ENCODE peak calls at places on chromosomes 16 and 17, in seven cellular contexts. K is KBM-7; S is NCI-H2081 treated with DMSO at 0.1 percent for 48 hours; I is AG20443; G is uterus; D is effector memory CD8-positive, alpha-beta T cell; F is stimulated activated CD4-positive, alpha-beta T cell treated with anti-CD3 and anti-CD28 coated beads, Interleukin-2, amount 100 ng/mL, for 24 hours. O is an unnamed sample.

GRCh38 chr17:67260051-67260987 is 15.3 kb upstream of the HELZ start:
- DNase-seq in K (peak; percentile 60), S (no peak), I (peak; percentile 58), G (peak; percentile 41), D (no peak), F (no peak), O (no peak)

GRCh38 chr17:30333503-30334240 is at the start of gene TMIGD1:
- DNase-seq in K (no peak), S (no peak), I (no peak), G (no peak), D (no peak), F (no peak), O (no peak)

GRCh38 chr16:57979006-57979585 is 8.2 kb upstream of the CNGB1 start:
- DNase-seq in K (no peak), S (no peak), I (no peak), G (no peak), D (no peak), F (no peak), O (no peak)

GRCh38 chr17:72139213-72139612 is 18.4 kb downstream of the SOX9 start:
- DNase-seq in K (no peak), S (no peak), I (no peak), G (no peak), D (no peak), F (no peak), O (no peak)

GRCh38 chr16:55490301-55490700 is 11.3 kb downstream of the MMP2 start:
- DNase-seq in K (no peak), S (no peak), I (no peak), G (no peak), D (no peak), F (no peak), O (no peak)

GRCh38 chr16:27154573-27155521 is 48.5 kb upstream of the KDM8 start:
- DNase-seq in K (peak; percentile 60), S (no peak), I (peak; percentile 84), G (peak; percentile 40), D (peak; percentile 56), F (peak; percentile 82), O (no peak)

GRCh38 chr16:2968368-2968737 is 795 bp upstream of the PAQR4 start:
- DNase-seq in K (no peak), S (no peak), I (no peak), G (no peak), D (no peak), F (no peak), O (no peak)

GRCh38 chr16:81366316-81366932 is 51.7 kb downstream of the GAN start:
- DNase-seq in K (peak; percentile 73), S (no peak), I (peak; percentile 65), G (no peak), D (peak; percentile 27), F (no peak), O (peak; percentile 13)

GRCh38 chr16:72122916-72123315 is 29.3 kb downstream of the DHX38 start:
- DNase-seq in K (no peak), S (no peak), I (no peak), G (no peak), D (no peak), F (no peak), O (no peak)

GRCh38 chr16:70800306-70800705 is 652 bp downstream of the VAC14 start:
- DNase-seq in K (no peak), S (no peak), I (no peak), G (no peak), D (peak; percentile 6), F (no peak), O (no peak)

GRCh38 chr16:1734123-1734522 is 28.1 kb downstream of the MAPK8IP3 start:
- DNase-seq in K (no peak), S (no peak), I (no peak), G (no peak), D (no peak), F (no peak), O (no peak)

GRCh38 chr17:68053237-68054030 is 17.9 kb downstream of the KPNA2 start:
- DNase-seq in K (no peak), S (no peak), I (peak; percentile 89), G (peak; percentile 44), D (no peak), F (no peak), O (peak; percentile 64)

GRCh38 chr17:82126479-82127314 is 28.7 kb upstream of the FASN start:
- DNase-seq in K (no peak), S (no peak), I (no peak), G (no peak), D (peak; percentile 82), F (peak; percentile 63), O (no peak)

GRCh38 chr17:70086468-70086867 is 11.4 kb downstream of the KCNJ16 start:
- DNase-seq in K (no peak), S (no peak), I (no peak), G (no peak), D (no peak), F (no peak), O (no peak)

GRCh38 chr17:33163827-33164555 is 129.1 kb downstream of the ASIC2 start:
- DNase-seq in K (no peak), S (no peak), I (peak; percentile 56), G (peak; percentile 41), D (no peak), F (no peak), O (no peak)

GRCh38 chr16:88639231-88640038 is 1.1 kb downstream of the IL17C start:
- DNase-seq in K (no peak), S (no peak), I (peak; percentile 72), G (no peak), D (no peak), F (no peak), O (no peak)

GRCh38 chr16:9948933-9949332 is 233.3 kb downstream of the GRIN2A start:
- DNase-seq in K (no peak), S (no peak), I (no peak), G (no peak), D (no peak), F (no peak), O (no peak)

GRCh38 chr16:57530531-57531252 is 5.7 kb downstream of the CCDC102A start:
- DNase-seq in K (no peak), S (no peak), I (peak; percentile 2), G (peak; percentile 14), D (no peak), F (no peak), O (no peak)

GRCh38 chr16:80804451-80805383 is at the start of gene CDYL2:
- DNase-seq in K (no peak), S (no peak), I (peak; percentile 91), G (no peak), D (peak; percentile 22), F (peak; percentile 53), O (no peak)

GRCh38 chr17:12282056-12282455 is 261.4 kb downstream of the MAP2K4 start:
- DNase-seq in K (no peak), S (no peak), I (peak; percentile 39), G (no peak), D (no peak), F (no peak), O (peak; percentile 36)

GRCh38 chr17:75876190-75876937 is 2.0 kb downstream of the TRIM47 start:
- DNase-seq in K (no peak), S (peak; percentile 89), I (no peak), G (no peak), D (peak; percentile 60), F (peak; percentile 62), O (no peak)

GRCh38 chr16:56312556-56312955 is 112.8 kb downstream of the AMFR start:
- DNase-seq in K (no peak), S (no peak), I (no peak), G (no peak), D (no peak), F (no peak), O (no peak)

GRCh38 chr17:80870401-80870800 is 121.2 kb upstream of the CHMP6 start:
- DNase-seq in K (peak; percentile 47), S (no peak), I (no peak), G (no peak), D (no peak), F (no peak), O (no peak)

GRCh38 chr16:53085539-53086450 is 31.0 kb downstream of the CHD9 start:
- DNase-seq in K (no peak), S (no peak), I (peak; percentile 22), G (no peak), D (no peak), F (no peak), O (no peak)

O was measured in AG04450.